ENCODE peak calls at places on chromosome 12, in eight cellular contexts. One of them, this sample, is unnamed.

GRCh38 chr12:129753596-129753995 is 150.2 kb downstream of the TMEM132D start:
- DNase-seq in iPS-NIHi11: no peak
- DNase-seq in fibroblast of pulmonary artery: peak; percentile 6
- DNase-seq in heart left ventricle: no peak
- DNase-seq in EL: no peak
- DNase-seq in lower lobe of right lung: no peak
- DNase-seq in activated CD4-positive, alpha-beta T cell treated with anti-CD3 and anti-CD28 coated beads for 24 hours: no peak
- DNase-seq in RPMI7951: peak; percentile 59
- DNase-seq in this sample: no peak

GRCh38 chr12:8123124-8123888 is at the start of gene CLEC4A:
- DNase-seq in iPS-NIHi11: no peak
- DNase-seq in fibroblast of pulmonary artery: no peak
- DNase-seq in heart left ventricle: no peak
- DNase-seq in EL: no peak
- DNase-seq in lower lobe of right lung: no peak
- DNase-seq in activated CD4-positive, alpha-beta T cell treated with anti-CD3 and anti-CD28 coated beads for 24 hours: no peak
- DNase-seq in RPMI7951: no peak
- DNase-seq in this sample: no peak

GRCh38 chr12:129727100-129727499 is 176.7 kb downstream of the TMEM132D start:
- DNase-seq in iPS-NIHi11: no peak
- DNase-seq in fibroblast of pulmonary artery: no peak
- DNase-seq in heart left ventricle: no peak
- DNase-seq in EL: no peak
- DNase-seq in lower lobe of right lung: no peak
- DNase-seq in activated CD4-positive, alpha-beta T cell treated with anti-CD3 and anti-CD28 coated beads for 24 hours: no peak
- DNase-seq in RPMI7951: no peak
- DNase-seq in this sample: no peak

GRCh38 chr12:118625050-118625675 is 248.8 kb downstream of the SUDS3 start:
- DNase-seq in iPS-NIHi11: no peak
- DNase-seq in fibroblast of pulmonary artery: no peak
- DNase-seq in heart left ventricle: no peak
- DNase-seq in EL: no peak
- DNase-seq in lower lobe of right lung: no peak
- DNase-seq in activated CD4-positive, alpha-beta T cell treated with anti-CD3 and anti-CD28 coated beads for 24 hours: no peak
- DNase-seq in RPMI7951: no peak
- DNase-seq in this sample: no peak

GRCh38 chr12:57864811-57865751 is 18.6 kb upstream of the CTDSP2 start:
- DNase-seq in iPS-NIHi11: peak; percentile 92
- DNase-seq in fibroblast of pulmonary artery: peak; percentile 83
- DNase-seq in heart left ventricle: peak; percentile 90
- DNase-seq in EL: peak; percentile 84
- DNase-seq in lower lobe of right lung: peak; percentile 85
- DNase-seq in activated CD4-positive, alpha-beta T cell treated with anti-CD3 and anti-CD28 coated beads for 24 hours: peak; percentile 48
- DNase-seq in RPMI7951: peak; percentile 79
- DNase-seq in this sample: peak; percentile 63

GRCh38 chr12:51814311-51815088 is 34.0 kb downstream of the FIGNL2 start:
- DNase-seq in iPS-NIHi11: peak; percentile 94
- DNase-seq in fibroblast of pulmonary artery: peak; percentile 79
- DNase-seq in heart left ventricle: peak; percentile 85
- DNase-seq in EL: peak; percentile 79
- DNase-seq in lower lobe of right lung: peak; percentile 89
- DNase-seq in activated CD4-positive, alpha-beta T cell treated with anti-CD3 and anti-CD28 coated beads for 24 hours: peak; percentile 39
- DNase-seq in RPMI7951: peak; percentile 24
- DNase-seq in this sample: peak; percentile 81

GRCh38 chr12:110141389-110141788 is 17.2 kb downstream of the IFT81 start:
- DNase-seq in iPS-NIHi11: no peak
- DNase-seq in fibroblast of pulmonary artery: peak; percentile 82
- DNase-seq in heart left ventricle: peak; percentile 66
- DNase-seq in EL: peak; percentile 15
- DNase-seq in lower lobe of right lung: no peak
- DNase-seq in activated CD4-positive, alpha-beta T cell treated with anti-CD3 and anti-CD28 coated beads for 24 hours: no peak
- DNase-seq in RPMI7951: peak; percentile 66
- DNase-seq in this sample: no peak

GRCh38 chr12:52798671-52799497 is 3.0 kb upstream of the KRT3 start:
- DNase-seq in iPS-NIHi11: no peak
- DNase-seq in fibroblast of pulmonary artery: no peak
- DNase-seq in heart left ventricle: no peak
- DNase-seq in EL: peak; percentile 87
- DNase-seq in lower lobe of right lung: no peak
- DNase-seq in activated CD4-positive, alpha-beta T cell treated with anti-CD3 and anti-CD28 coated beads for 24 hours: no peak
- DNase-seq in RPMI7951: peak; percentile 41
- DNase-seq in this sample: no peak

GRCh38 chr12:113479578-113480335 is 8.1 kb upstream of the LHX5 start:
- DNase-seq in iPS-NIHi11: peak; percentile 89
- DNase-seq in fibroblast of pulmonary artery: peak; percentile 51
- DNase-seq in heart left ventricle: no peak
- DNase-seq in EL: peak; percentile 22
- DNase-seq in lower lobe of right lung: no peak
- DNase-seq in activated CD4-positive, alpha-beta T cell treated with anti-CD3 and anti-CD28 coated beads for 24 hours: no peak
- DNase-seq in RPMI7951: no peak
- DNase-seq in this sample: peak; percentile 91

GRCh38 chr12:93850476-93850875 is 173.3 kb downstream of the CRADD start:
- DNase-seq in iPS-NIHi11: no peak
- DNase-seq in fibroblast of pulmonary artery: no peak
- DNase-seq in heart left ventricle: no peak
- DNase-seq in EL: no peak
- DNase-seq in lower lobe of right lung: no peak
- DNase-seq in activated CD4-positive, alpha-beta T cell treated with anti-CD3 and anti-CD28 coated beads for 24 hours: no peak
- DNase-seq in RPMI7951: no peak
- DNase-seq in this sample: no peak

This sample was measured in ELF-1.